ENCODE peak calls at places on chromosomes 3 and 15, in four cellular contexts. E, X, B and A are unnamed samples.

GRCh38 chr3:156513619-156514018 is 41.3 kb downstream of the SSR3 start:
- DNase-seq in E (peak), X (no peak), B (no peak), A (no peak)

GRCh38 chr3:16448691-16449090 is 64.8 kb downstream of the RFTN1 start:
- DNase-seq in E (peak), X (peak), B (peak), A (no peak)

GRCh38 chr15:99925661-99926461 is 192.6 kb upstream of the LYSMD4 start:
- DNase-seq in E (peak), X (peak), B (peak), A (peak)

GRCh38 chr3:128188326-128188725 is 35.0 kb downstream of the EEFSEC start:
- DNase-seq in E (no peak), X (peak), B (no peak), A (no peak)

GRCh38 chr15:77507911-77508310 is 87.2 kb downstream of the HMG20A start:
- DNase-seq in E (peak), X (peak), B (peak), A (no peak)

GRCh38 chr3:171366043-171366442 is 94.2 kb downstream of the TNIK start:
- DNase-seq in E (no peak), X (no peak), B (no peak), A (no peak)

GRCh38 chr15:70033529-70034140 is 64.1 kb downstream of the TLE3 start:
- DNase-seq in E (peak), X (peak), B (peak), A (no peak)

GRCh38 chr3:184336484-184337230 is 743 bp upstream of the FAM131A start:
- DNase-seq in E (peak), X (peak), B (peak), A (no peak)

GRCh38 chr15:78434134-78434533 is 3.9 kb upstream of the IREB2 start:
- DNase-seq in E (no peak), X (no peak), B (no peak), A (no peak)

GRCh38 chr15:52511084-52511483 is 17.6 kb downstream of the MYO5A start:
- DNase-seq in E (no peak), X (no peak), B (no peak), A (no peak)

GRCh38 chr3:53150247-53151085 is 10.5 kb upstream of the PRKCD start:
- DNase-seq in E (peak), X (peak), B (no peak), A (no peak)

GRCh38 chr3:176867681-176868663 is 329.3 kb downstream of the TBL1XR1 start:
- DNase-seq in E (peak), X (no peak), B (no peak), A (peak)

GRCh38 chr3:161405087-161405486 is 33.8 kb upstream of the SPTSSB start:
- DNase-seq in E (no peak), X (no peak), B (no peak), A (no peak)

GRCh38 chr3:182028081-182028480 is 316.4 kb downstream of the SOX2 start:
- DNase-seq in E (no peak), X (peak), B (no peak), A (no peak)

GRCh38 chr15:83092309-83092976 is 15.0 kb upstream of the TM6SF1 start:
- DNase-seq in E (peak), X (peak), B (peak), A (peak)

GRCh38 chr3:41202834-41203345 is 3.6 kb downstream of the CTNNB1 start:
- DNase-seq in E (peak), X (peak), B (no peak), A (peak)

GRCh38 chr3:66499881-66500574 is 794 bp downstream of the LRIG1 start:
- DNase-seq in E (peak), X (peak), B (peak), A (peak)

GRCh38 chr3:44989141-44989540 is 13.1 kb downstream of the EXOSC7 start:
- DNase-seq in E (no peak), X (peak), B (no peak), A (no peak)

GRCh38 chr3:109109574-109109973 is 8.4 kb downstream of the MORC1 start:
- DNase-seq in E (no peak), X (no peak), B (no peak), A (no peak)

GRCh38 chr15:36682091-36682490 is 102.7 kb downstream of the CDIN1 start:
- DNase-seq in E (peak), X (peak), B (no peak), A (no peak)

GRCh38 chr3:185153170-185153733 is 392 bp upstream of the C3orf70 start:
- DNase-seq in E (no peak), X (no peak), B (no peak), A (no peak)

GRCh38 chr15:100115711-100116090 is 226.1 kb downstream of the ADAMTS17 start:
- DNase-seq in E (peak), X (peak), B (no peak), A (no peak)

GRCh38 chr15:83848315-83849050 is 194.6 kb downstream of the ADAMTSL3 start:
- DNase-seq in E (peak), X (peak), B (no peak), A (no peak)

GRCh38 chr15:52785672-52786406 is 4.3 kb downstream of the ONECUT1 start:
- DNase-seq in E (no peak), X (no peak), B (no peak), A (no peak)

GRCh38 chr3:15476378-15476777 is 45.1 kb downstream of the COLQ start:
- DNase-seq in E (peak), X (peak), B (no peak), A (no peak)

GRCh38 chr3:122921791-122922651 is 105.5 kb downstream of the SEMA5B start:
- DNase-seq in E (no peak), X (no peak), B (peak), A (peak)

GRCh38 chr3:113193719-113194118 is 17.6 kb upstream of the BOC start:
- DNase-seq in E (no peak), X (no peak), B (no peak), A (no peak)

GRCh38 chr3:160485931-160486330 is 36.3 kb upstream of the TRIM59 start:
- DNase-seq in E (no peak), X (no peak), B (no peak), A (no peak)

GRCh38 chr3:143226678-143227291 is 107.2 kb downstream of the CHST2 start:
- DNase-seq in E (no peak), X (no peak), B (no peak), A (no peak)

GRCh38 chr3:40468018-40468417 is 8.9 kb upstream of the ZNF619 start:
- DNase-seq in E (no peak), X (no peak), B (no peak), A (no peak)

GRCh38 chr3:58526124-58526957 is 10.6 kb downstream of the ACOX2 start:
- DNase-seq in E (peak), X (peak), B (no peak), A (no peak)

GRCh38 chr3:115537669-115538068 is 85.6 kb upstream of the GAP43 start:
- DNase-seq in E (no peak), X (no peak), B (no peak), A (no peak)

GRCh38 chr15:65632780-65633384 is 11.1 kb downstream of the SLC24A1 start:
- DNase-seq in E (no peak), X (no peak), B (no peak), A (peak)

DNA sequence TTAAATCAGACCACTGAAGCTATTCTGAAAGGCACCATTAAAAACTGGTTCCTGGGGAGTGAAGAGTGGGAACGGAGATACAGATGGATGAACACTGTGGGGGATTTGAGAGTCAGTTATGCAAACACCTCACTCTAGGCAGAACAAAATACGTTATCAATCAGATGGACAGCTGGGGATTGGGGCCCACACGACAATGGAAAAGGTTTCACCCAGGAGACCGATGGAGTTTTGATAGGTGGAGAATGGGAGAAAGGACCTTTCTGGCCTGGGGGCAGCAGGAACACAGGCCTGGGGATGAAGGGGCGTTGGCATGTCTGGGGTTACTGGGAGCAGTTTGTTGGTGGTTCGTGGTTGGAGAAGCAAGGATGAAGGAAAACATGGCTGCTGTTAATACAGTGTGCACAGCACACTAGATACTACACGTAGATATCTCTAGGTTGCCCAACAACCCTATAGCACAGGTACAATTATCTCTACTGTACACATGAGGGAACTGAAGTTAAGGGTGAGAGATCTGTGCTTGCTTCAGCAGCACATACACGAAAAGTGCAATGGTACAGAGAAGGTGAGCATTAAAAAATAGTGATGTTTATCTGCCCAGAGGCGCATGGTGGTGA is 16.5 kb downstream of the ST6GAL1 start:
- DNase-seq in E (no peak), X (no peak), B (no peak), A (peak)
- H3K4me3 ChIP-seq in E (no peak), X (no peak), B (no peak), A (no peak)

DNA sequence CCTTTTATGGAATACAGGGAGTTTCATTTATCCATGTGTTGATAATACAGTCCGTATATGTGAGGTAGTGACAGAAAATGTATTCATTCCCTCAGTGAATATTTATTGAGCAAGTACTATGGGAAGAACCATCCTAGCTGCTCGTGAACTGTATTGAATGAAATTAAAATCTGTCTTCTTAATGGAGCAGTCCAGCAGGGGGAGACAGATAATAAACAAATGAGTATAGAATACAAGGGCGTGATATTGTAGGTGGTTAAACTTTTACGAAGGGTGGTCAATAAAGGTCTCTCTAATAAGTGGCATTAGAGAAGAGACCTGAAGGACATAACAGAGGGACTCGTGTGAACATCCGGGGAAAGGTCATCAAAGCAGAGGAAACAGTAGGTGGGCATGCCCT is 62.7 kb upstream of the OSTN start:
- DNase-seq in E (peak), X (peak), B (no peak), A (peak)
- TF ChIP-seq CTCF in E (peak), X (peak), B (no peak), A (peak)

DNA sequence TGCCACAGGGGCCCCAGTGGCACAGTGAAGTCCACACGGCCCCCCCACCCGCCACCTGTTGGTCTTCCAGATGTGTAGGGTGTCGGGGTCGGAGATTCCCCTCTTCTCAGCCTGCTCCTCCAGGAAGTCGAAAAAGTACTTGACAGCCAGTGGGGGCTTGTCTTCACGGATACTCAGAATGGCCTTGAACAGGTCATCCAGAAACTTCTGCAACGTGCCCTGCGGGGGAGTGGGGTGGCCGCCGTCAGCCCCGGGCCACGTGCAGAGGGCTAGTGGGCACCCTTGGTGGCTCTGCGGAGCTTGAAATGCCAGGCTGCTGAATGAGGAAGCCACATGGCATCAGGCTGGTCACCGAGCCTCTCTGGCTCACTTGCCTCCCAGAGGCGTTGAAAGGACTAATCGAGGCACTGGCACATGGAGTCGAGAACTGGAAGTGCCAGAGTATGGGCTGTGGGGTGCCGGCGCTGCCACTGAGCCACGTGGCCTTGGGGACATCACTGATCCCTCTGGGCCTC is 16.6 kb downstream of the H1-8 start:
- DNase-seq in E (no peak), X (no peak), B (no peak), A (no peak)
- H3K4me3 ChIP-seq in E (no peak), X (peak), B (no peak), A (no peak)

DNA sequence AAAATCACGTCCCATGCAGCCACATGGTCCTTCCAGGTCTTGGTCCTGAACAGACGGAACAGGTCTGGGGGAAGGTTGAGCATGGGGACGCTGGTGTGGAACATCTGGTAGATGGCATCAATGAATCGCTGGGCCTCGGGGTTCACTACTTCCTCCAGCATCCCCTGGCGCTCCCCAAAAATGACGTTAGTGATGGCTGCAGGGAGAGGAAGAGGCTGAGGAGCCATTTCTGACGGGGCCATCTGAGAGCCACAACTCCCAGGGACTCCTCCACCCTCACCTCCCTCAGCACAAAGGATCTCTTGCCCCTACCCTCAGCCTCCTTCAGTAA is 23.7 kb downstream of the CYP11A1 start:
- DNase-seq in E (no peak), X (no peak), B (peak), A (no peak)
- TF ChIP-seq CTCF in E (no peak), X (no peak), B (no peak), A (no peak)

DNA sequence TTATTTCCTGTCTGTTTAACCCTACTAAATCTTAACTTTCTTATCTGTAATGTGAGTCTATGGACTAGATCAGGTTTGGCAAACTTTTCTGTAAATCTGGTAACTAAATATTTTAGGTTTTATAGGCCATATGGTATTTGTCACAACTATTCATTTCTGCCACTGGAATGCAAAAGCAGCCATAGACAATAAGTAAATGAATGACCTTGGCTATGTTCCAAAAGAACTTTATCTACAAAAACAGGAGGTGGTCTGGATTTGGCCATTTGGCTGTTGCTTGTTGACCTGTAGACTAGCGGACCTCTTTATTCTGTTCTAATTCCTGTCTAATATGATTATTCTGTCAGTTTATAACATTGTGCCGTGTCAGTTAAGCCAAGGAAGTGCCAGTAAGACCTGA is 314.2 kb downstream of the LPP start:
- DNase-seq in E (peak), X (peak), B (no peak), A (no peak)
- H3K4me3 ChIP-seq in E (no peak), X (no peak), B (no peak), A (no peak)

DNA sequence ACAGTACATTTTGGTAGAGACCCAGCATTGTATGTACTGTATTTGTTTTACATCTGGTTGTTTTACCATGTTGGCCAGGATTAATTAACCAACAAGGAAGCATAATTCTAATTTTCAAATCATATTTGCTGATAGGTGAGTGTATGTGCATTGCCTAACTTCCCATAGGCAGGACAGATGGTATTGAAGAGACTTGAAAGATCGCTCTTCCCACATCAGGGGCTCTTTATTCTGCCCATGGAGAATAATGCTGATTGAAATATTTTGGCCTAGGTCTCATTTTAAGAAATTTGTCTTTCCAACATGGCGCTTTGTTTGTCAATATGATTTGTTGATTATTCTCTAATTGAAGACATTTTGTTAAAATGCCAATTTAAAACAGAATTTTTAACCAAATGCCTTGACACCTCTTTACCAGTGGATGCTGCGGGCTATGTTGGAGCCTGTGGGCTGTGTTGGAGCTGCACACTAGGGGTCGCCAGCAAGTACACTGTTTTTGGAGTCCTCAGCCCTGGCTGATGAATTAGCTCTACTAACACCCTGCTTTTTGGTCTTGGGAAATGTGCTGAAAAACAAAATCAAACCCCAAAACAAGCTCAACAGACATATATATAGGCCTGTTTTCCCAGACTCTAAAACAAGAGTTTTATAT is 5.3 kb downstream of the P2RY12 start:
- DNase-seq in E (peak), X (no peak), B (no peak), A (peak)
- TF ChIP-seq CTCF in E (peak), X (peak), B (no peak), A (peak)

GRCh38 chr3:48660800-48661400 is 1.8 kb downstream of the CELSR3 start:
- DNase-seq in E (no peak), X (no peak), B (no peak), A (no peak)

GRCh38 chr3:48662140-48662752 is 440 bp downstream of the CELSR3 start:
- DNase-seq in E (no peak), X (no peak), B (no peak), A (no peak)

GRCh38 chr3:48663489-48664312 is 1.0 kb upstream of the CELSR3 start:
- DNase-seq in E (peak), X (peak), B (peak), A (peak)

GRCh38 chr3:48662753-48663488 is at the start of gene CELSR3:
- DNase-seq in E (peak), X (peak), B (no peak), A (peak)

GRCh38 chr3:48661501-48662139 is 1.1 kb downstream of the CELSR3 start:
- DNase-seq in E (peak), X (peak), B (peak), A (peak)
- H3K4me3 ChIP-seq in E (peak), X (peak), B (peak), A (peak)

GRCh38 chr3:126267169-126267975 is 87.0 kb upstream of the ALDH1L1 start:
- DNase-seq in E (peak), X (peak), B (peak), A (no peak)
- TF ChIP-seq CTCF in E (peak), X (no peak), B (no peak), A (no peak)